ENCODE peak calls at places on chromosomes 2 and 18, in five cellular contexts. M is SK-N-SH, U is heart left ventricle, N is ovary, E is BJ. K is an unnamed sample. For H3K27me3, the result is how much of the 10 kb centered on the place peaks cover.

GRCh38 chr2:69589973-69590652 is 53.4 kb downstream of the AAK1 start:
- DNase-seq in U (peak), N (no peak), M (no peak), E (no peak), K (peak)

GRCh38 chr2:240811346-240812300 is 8.4 kb downstream of the KIF1A start:
- DNase-seq in E (no peak), M (no peak), U (no peak), N (no peak), K (peak)

GRCh38 chr18:79169958-79170555 is 100.9 kb downstream of the ATP9B start:
- DNase-seq in U (no peak), M (no peak), E (no peak), N (no peak), K (no peak)

GRCh38 chr2:64393611-64394010 is 60.4 kb upstream of the LGALSL start:
- DNase-seq in E (no peak), M (no peak), N (no peak), U (no peak), K (no peak)

GRCh38 chr2:200507179-200507578 is 2.7 kb downstream of the KCTD18 start:
- DNase-seq in U (no peak), N (no peak), E (no peak), M (no peak), K (no peak)

GRCh38 chr18:73933666-73934065 is 214.0 kb downstream of the FBXO15 start:
- DNase-seq in U (no peak), N (no peak), E (no peak), M (no peak), K (no peak)

GRCh38 chr2:72778410-72778809 is 47.4 kb downstream of the EXOC6B start:
- DNase-seq in N (no peak), M (no peak), U (no peak), E (no peak), K (no peak)

GRCh38 chr18:28281400-28281799 is 104.5 kb upstream of the CDH2 start:
- DNase-seq in M (peak), U (no peak), N (no peak), E (no peak), K (no peak)

GRCh38 chr2:173414823-173415322 is 60.2 kb downstream of the CDCA7 start:
- DNase-seq in M (no peak), U (no peak), N (no peak), E (no peak), K (no peak)

GRCh38 chr2:119432882-119433522 is 1.3 kb downstream of the TMEM37 start:
- DNase-seq in U (no peak), M (no peak), N (no peak), E (no peak), K (no peak)

GRCh38 chr2:122528061-122528460 is 772.6 kb downstream of the TSN start:
- DNase-seq in E (no peak), U (no peak), M (no peak), N (no peak), K (no peak)

GRCh38 chr2:71863338-71863737 is 284.3 kb downstream of the CYP26B1 start:
- DNase-seq in U (no peak), M (no peak), E (no peak), N (no peak), K (no peak)

GRCh38 chr2:166126014-166126639 is 1.7 kb downstream of the SCN1A start:
- DNase-seq in M (no peak), U (no peak), E (peak), N (no peak), K (no peak)

GRCh38 chr2:85106489-85107180 is 26.6 kb upstream of the TCF7L1 start:
- DNase-seq in M (peak), U (no peak), E (no peak), N (no peak), K (no peak)

GRCh38 chr2:64592994-64593655 is 60.6 kb downstream of the SERTAD2 start:
- DNase-seq in M (no peak), E (no peak), U (peak), N (no peak), K (no peak)

GRCh38 chr2:223459328-223459939 is 142.7 kb downstream of the SCG2 start:
- DNase-seq in U (no peak), E (no peak), M (peak), N (no peak), K (no peak)

GRCh38 chr2:160225722-160226121 is 25.6 kb upstream of the ITGB6 start:
- DNase-seq in U (no peak), N (no peak), M (peak), E (no peak), K (no peak)

GRCh38 chr2:24492283-24493272 is 1.5 kb downstream of the NCOA1 start:
- DNase-seq in M (no peak), N (no peak), E (no peak), U (peak), K (no peak)

GRCh38 chr2:228094377-228094921 is 87.0 kb downstream of the SPHKAP start:
- DNase-seq in E (peak), M (no peak), U (no peak), N (no peak), K (no peak)

GRCh38 chr2:207473203-207473865 is 56.4 kb upstream of the CREB1 start:
- DNase-seq in M (peak), N (peak), E (peak), U (peak), K (peak)
- TF ChIP-seq CTCF in M (peak), N (peak), E (peak), U (peak), K (peak)

DNA sequence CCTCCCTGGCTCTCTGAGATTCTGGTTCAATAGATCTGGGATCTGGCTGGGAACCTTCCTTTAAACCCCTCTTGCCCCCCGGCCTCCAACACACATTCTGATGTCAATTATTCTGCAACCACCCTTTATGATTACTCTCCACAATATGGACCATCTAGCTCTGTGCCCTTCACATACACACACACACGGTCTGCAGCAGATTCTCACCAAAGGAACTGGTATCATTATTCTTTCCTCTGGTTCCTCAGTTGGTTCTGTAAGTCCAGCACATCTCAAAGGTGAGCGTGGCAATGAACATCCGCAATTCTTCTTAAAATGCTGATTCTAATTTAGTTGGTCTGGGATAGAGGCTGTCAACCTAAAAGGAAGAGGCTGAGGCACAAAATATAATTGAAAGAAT is 2.8 kb upstream of the TMEM163 start:
- DNase-seq in M (no peak), E (no peak), N (no peak), U (no peak), K (no peak)
- H3K27me3 ChIP-seq in M (under half), E (under half), N (under half), U (under half), K (under half)

DNA sequence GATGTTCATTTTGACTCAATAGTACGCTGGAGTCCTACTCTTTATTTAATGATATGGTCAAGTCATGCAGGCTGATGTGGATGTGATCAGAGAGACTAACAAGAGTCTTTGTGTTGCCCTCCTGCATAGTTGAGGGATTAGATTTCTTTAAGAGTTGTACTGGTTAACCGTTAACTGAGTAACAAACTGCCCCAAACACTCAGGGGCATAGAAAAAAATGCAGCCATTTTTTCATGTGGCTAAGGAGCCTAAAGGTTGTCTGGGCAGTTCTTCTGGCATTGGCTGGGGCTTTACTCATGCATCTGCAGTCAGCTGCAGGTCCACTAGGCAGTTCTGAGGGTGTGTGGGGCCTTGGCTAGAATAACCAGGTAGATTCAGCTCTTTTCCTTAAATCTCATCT is 32.5 kb downstream of the DOCK10 start:
- DNase-seq in E (no peak), N (no peak), U (no peak), M (no peak), K (no peak)
- H3K4me3 ChIP-seq in E (no peak), N (no peak), U (no peak), M (no peak), K (no peak)

GRCh38 chr2:10471956-10472355 is 23.8 kb upstream of the ODC1 start:
- DNase-seq in E (no peak), M (peak), N (no peak), U (no peak), K (no peak)
- TF ChIP-seq CTCF in E (peak), M (no peak), N (no peak), U (no peak), K (no peak)

GRCh38 chr2:218902427-218902826 is 21.8 kb downstream of the WNT10A start:
- DNase-seq in N (no peak), E (no peak), U (no peak), M (no peak), K (no peak)
- H3K27me3 ChIP-seq in N (under half), E (under half), U (under half), M (under half), K (under half)

GRCh38 chr18:49151482-49151881 is 200.7 kb upstream of the SMAD7 start:
- DNase-seq in M (peak), N (no peak), U (no peak), E (no peak), K (no peak)

GRCh38 chr18:49152885-49153284 is 202.1 kb upstream of the SMAD7 start:
- DNase-seq in U (no peak), N (no peak), M (no peak), E (no peak), K (no peak)

DNA sequence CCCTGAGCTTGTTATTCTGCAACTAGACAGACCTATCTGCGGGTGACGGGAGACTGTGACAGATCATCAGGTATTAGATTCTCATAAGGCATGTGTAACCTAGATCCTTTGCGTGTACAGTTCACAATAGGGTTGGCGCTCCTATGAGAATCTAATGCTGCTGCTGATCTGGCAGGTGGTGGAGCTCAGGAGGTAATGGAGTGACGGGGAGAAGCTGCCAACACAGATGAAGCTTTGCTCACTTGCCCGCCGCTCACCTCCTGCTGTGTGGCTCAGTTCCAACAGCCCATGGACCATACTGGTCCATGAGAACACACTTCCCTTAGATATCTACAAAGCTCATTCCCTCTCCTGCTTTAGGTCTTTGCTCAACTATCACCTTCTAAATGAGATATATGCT is 198.2 kb upstream of the SMAD7 start:
- DNase-seq in N (no peak), U (no peak), E (no peak), M (no peak), K (no peak)
- H3K4me3 ChIP-seq in N (no peak), U (no peak), E (no peak), M (no peak), K (no peak)